ENCODE peak calls at places on chromosomes 12 and 14, in ten cellular contexts. Z is sigmoid colon, W is heart right ventricle, B is heart left ventricle, V is K562, S is A549, L is neural progenitor cell, Q is fibroblast of lung, H is kidney, U is body of pancreas. A is an unnamed sample.
A peak's percentile ranks its signal among the peaks of the same experiment; 100 is the strongest.

GRCh38 chr12:89994901-89995300 is 286.3 kb upstream of the ATP2B1 start:
- DNase-seq in B (no peak), H (no peak), Z (no peak), U (no peak), Q (no peak), S (no peak), L (no peak), V (no peak), W (no peak), A (no peak)

GRCh38 chr12:116916122-116916521 is 5.4 kb downstream of the FBXW8 start:
- DNase-seq in H (no peak), B (no peak), W (no peak), Z (no peak), S (no peak), U (no peak), V (no peak), Q (no peak), L (no peak), A (no peak)

GRCh38 chr12:72275551-72275950 is 3.4 kb downstream of the TRHDE start:
- DNase-seq in L (no peak), Q (peak; percentile 58), H (no peak), S (no peak), U (no peak), B (no peak), Z (no peak), V (no peak), W (no peak), A (no peak)

GRCh38 chr12:111102062-111102735 is 181.8 kb upstream of the MYL2 start:
- DNase-seq in L (no peak), S (no peak), V (no peak), B (no peak), Z (no peak), H (no peak), U (no peak), Q (no peak), W (no peak), A (no peak)

GRCh38 chr14:73173092-73173735 is 36.9 kb downstream of the PSEN1 start:
- DNase-seq in Z (no peak), V (peak; percentile 8), H (no peak), W (no peak), B (no peak), L (peak; percentile 35), S (peak; percentile 60), U (no peak), Q (peak; percentile 79), A (no peak)

GRCh38 chr12:53289891-53290290 is 5.5 kb upstream of the PFDN5 start:
- DNase-seq in W (no peak), Q (peak; percentile 22), U (no peak), H (no peak), B (no peak), S (no peak), Z (no peak), V (no peak), L (no peak), A (no peak)

GRCh38 chr14:105665247-105665950 is 139.0 kb downstream of the TMEM121 start:
- DNase-seq in Q (no peak), L (no peak), Z (no peak), B (no peak), U (no peak), W (no peak), H (peak; percentile 47), V (no peak), S (no peak), A (no peak)

GRCh38 chr12:113071427-113072112 is 15.0 kb downstream of the DTX1 start:
- DNase-seq in S (no peak), W (peak; percentile 33), U (peak; percentile 41), Q (no peak), H (peak; percentile 40), L (peak; percentile 18), V (no peak), Z (no peak), B (no peak), A (no peak)

GRCh38 chr14:27242874-27243273 is 645.0 kb upstream of the NOVA1 start:
- DNase-seq in Z (no peak), U (no peak), W (no peak), Q (peak; percentile 0), H (no peak), V (no peak), S (no peak), B (no peak), L (no peak), A (no peak)

GRCh38 chr14:56092761-56093160 is 25.4 kb upstream of the PELI2 start:
- DNase-seq in H (no peak), Q (no peak), Z (no peak), V (no peak), L (no peak), W (no peak), B (no peak), S (no peak), U (no peak), A (no peak)

DNA sequence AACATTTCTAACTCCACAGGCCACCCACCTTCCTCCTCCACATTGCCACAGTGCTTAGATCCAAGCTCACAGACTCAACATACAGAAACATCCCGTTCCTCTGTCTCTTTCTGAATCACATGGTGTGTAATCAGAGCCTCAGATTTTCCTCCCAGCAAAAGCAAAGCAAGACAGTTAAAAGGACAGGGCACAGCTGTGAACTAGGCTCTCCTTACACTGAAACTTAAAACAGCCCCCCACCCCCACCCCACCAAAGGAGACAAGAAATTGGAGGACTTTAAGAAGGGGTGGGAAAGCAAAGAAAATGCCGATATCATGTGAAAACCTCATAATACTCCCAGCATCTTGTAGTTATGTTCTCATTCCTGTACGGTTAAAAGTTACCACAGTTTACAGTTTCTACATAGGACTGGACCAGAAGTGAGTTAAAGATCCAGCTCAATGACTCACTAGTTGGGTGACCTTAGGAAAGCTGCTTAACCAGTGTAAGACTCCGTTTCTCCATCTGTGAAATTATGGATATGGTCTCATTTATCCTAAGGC is 4.8 kb downstream of the YBX3 start:
- DNase-seq in V (no peak), U (no peak), H (no peak), L (peak; percentile 47), Q (peak; percentile 95), Z (no peak), S (no peak), B (no peak), W (no peak), A (no peak)
- H3K4me3 ChIP-seq in V (no peak overlapping the region), U (no peak overlapping the region), H (peak overlapping the region; percentile 14), L (peak overlapping the region; percentile 18), Q (peak overlapping the region; percentile 99), Z (peak overlapping the region; percentile 6), S (peak overlapping the region; percentile 14), B (peak overlapping the region; percentile 90), W (no peak overlapping the region), A (no peak overlapping the region)

GRCh38 chr14:23380197-23381016 is 3.6 kb downstream of the CMTM5 start:
- DNase-seq in V (no peak), U (no peak), W (no peak), Q (no peak), B (no peak), H (peak; percentile 60), L (no peak), Z (no peak), S (no peak), A (no peak)
- TF ChIP-seq CTCF in V (no peak), U (no peak), W (peak; percentile 7), Q (no peak), B (no peak), H (no peak), L (peak; percentile 2), Z (no peak), S (no peak), A (no peak)

GRCh38 chr12:54562720-54563356 is 13.4 kb downstream of the PDE1B start:
- DNase-seq in V (no peak), L (no peak), B (no peak), Z (peak; percentile 83), Q (no peak), S (no peak), W (no peak), H (no peak), U (peak; percentile 31), A (no peak)

GRCh38 chr12:54558759-54559158 is 9.4 kb downstream of the PDE1B start:
- DNase-seq in V (no peak), Z (no peak), U (no peak), L (no peak), H (no peak), B (no peak), W (no peak), Q (no peak), S (no peak), A (no peak)

GRCh38 chr12:54560374-54560858 is 11.0 kb downstream of the PDE1B start:
- DNase-seq in H (peak; percentile 97), V (peak; percentile 99), B (peak; percentile 93), S (peak; percentile 80), L (peak; percentile 91), W (peak; percentile 91), Q (peak; percentile 63), U (peak; percentile 96), Z (peak; percentile 96), A (peak; percentile 97)

GRCh38 chr12:54563787-54564186 is 14.4 kb downstream of the PDE1B start:
- DNase-seq in Q (no peak), B (no peak), V (no peak), L (no peak), W (no peak), S (no peak), U (no peak), Z (no peak), H (no peak), A (no peak)

DNA sequence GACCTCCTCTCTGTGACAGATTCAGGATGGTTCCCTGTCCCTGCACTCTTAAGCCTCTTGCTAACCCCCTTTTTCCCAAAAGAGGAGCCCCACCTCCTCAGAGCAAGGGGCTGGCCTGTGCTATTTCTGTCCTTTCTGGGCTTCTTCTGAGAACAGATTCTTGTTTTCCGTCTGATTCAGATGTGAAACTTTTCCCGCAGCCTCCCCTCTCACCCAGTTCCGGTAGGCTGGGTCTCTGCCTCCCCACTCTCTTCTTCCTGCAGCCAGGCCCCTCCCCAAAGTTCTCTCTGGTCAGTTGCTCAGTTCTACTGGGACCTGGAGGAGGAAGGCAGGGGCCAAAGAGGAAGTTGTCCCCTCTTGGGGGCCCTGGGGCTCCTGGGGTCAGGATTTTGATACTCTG is 11.8 kb downstream of the PDE1B start:
- DNase-seq in Q (no peak), W (peak; percentile 36), Z (peak; percentile 87), U (peak; percentile 55), L (no peak), H (no peak), S (no peak), B (peak; percentile 69), V (no peak), A (peak; percentile 87)
- H3K27ac ChIP-seq in Q (no peak overlapping the region), W (peak overlapping the region; percentile 88), Z (peak overlapping the region; percentile 78), U (no peak overlapping the region), L (no peak overlapping the region), H (peak overlapping the region; percentile 71), S (no peak overlapping the region), B (peak overlapping the region; percentile 75), V (no peak overlapping the region), A (peak overlapping the region; percentile 86)

DNA sequence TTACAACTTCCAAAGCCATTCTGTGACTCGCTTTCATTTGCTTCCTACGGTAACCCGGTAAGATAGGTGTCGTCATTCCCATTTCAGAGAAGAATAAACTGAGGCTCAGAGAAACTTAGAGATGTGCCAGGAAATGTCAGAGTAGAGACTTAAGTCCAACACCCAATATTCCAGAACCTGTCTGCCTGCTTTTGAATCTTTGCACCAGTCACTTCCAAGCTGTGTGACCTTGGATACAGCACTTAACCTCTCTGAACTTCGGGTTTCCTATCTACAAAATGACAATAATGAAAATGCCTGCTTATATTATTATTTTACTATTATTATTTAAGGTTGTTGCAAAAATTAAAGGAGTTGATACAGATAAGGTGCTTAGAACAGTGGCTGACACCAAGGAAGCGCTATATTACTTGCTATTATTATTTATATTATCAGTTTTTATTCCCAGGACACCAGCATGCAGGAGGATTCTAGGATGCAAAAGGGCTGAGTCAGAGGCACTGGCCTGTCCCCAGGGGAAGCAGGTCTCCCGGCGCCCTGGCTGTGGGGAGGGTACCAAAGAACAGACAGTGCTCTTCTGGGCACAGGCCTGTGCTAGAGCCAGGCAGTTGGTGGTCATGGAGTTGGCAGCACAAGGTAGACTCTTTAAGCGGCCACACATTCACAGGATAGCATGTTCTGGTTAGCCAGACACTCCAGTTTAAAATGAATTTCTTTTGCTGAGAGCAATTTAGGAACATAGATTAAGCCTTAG is 5.4 kb downstream of the HSPB8 start:
- DNase-seq in Z (peak; percentile 80), V (no peak), S (no peak), B (peak; percentile 32), W (peak; percentile 52), Q (no peak), L (no peak), H (no peak), U (no peak), A (no peak)
- H3K4me3 ChIP-seq in Z (peak overlapping the region; percentile 77), V (no peak overlapping the region), S (no peak overlapping the region), B (peak overlapping the region; percentile 72), W (peak overlapping the region; percentile 58), Q (no peak overlapping the region), L (no peak overlapping the region), H (peak overlapping the region; percentile 7), U (no peak overlapping the region), A (peak overlapping the region; percentile 80)

A was measured in tibial artery.